ENCODE peak calls at places on chromosome 11, in eight cellular contexts. C is HCEC 1CT; E is caudate nucleus; Q is activated T-cell treated with anti-CD3 and anti-CD28 coated beads, Interleukin-2, amount 50 U/mL, for 4 hours; F is T follicular helper cell; M is AML-193; U is head of caudate nucleus; I is Kasumi-1. S is an unnamed sample.

GRCh38 chr11:10680956-10681487 is 12.5 kb downstream of the IRAG1 start:
- DNase-seq in C (no peak), M (no peak), U (no peak), Q (no peak), E (no peak), I (no peak), F (no peak), S (no peak)

GRCh38 chr11:69572233-69572860 is 68.6 kb upstream of the CCND1 start:
- DNase-seq in Q (no peak), E (no peak), C (no peak), U (no peak), I (no peak), F (no peak), M (no peak), S (no peak)

GRCh38 chr11:94767701-94768601 is at the start of gene AMOTL1:
- DNase-seq in C (peak; percentile 85), I (peak; percentile 90), U (peak; percentile 86), E (peak; percentile 75), Q (no peak), M (peak; percentile 87), F (no peak), S (peak; percentile 71)

GRCh38 chr11:126416542-126417090 is 61.1 kb downstream of the ST3GAL4 start:
- DNase-seq in U (peak; percentile 92), E (peak; percentile 76), Q (peak; percentile 55), C (peak; percentile 76), F (peak; percentile 21), M (no peak), I (no peak), S (peak; percentile 75)

GRCh38 chr11:73750238-73750637 is 10.6 kb downstream of the RAB6A start:
- DNase-seq in M (peak; percentile 22), U (no peak), F (no peak), I (peak; percentile 40), C (no peak), E (no peak), Q (no peak), S (no peak)

GRCh38 chr11:1516273-1517067 is 29.9 kb upstream of the MOB2 start:
- DNase-seq in M (no peak), E (no peak), C (no peak), F (no peak), I (no peak), Q (no peak), U (no peak), S (no peak)

GRCh38 chr11:9617960-9618359 is 44.5 kb downstream of the WEE1 start:
- DNase-seq in M (no peak), U (no peak), F (no peak), Q (no peak), E (no peak), I (no peak), C (peak; percentile 52), S (no peak)

GRCh38 chr11:47137476-47137875 is 39.2 kb downstream of the ARFGAP2 start:
- DNase-seq in C (no peak), I (no peak), U (no peak), M (no peak), Q (no peak), E (no peak), F (no peak), S (no peak)

GRCh38 chr11:129640671-129641070 is 175.0 kb upstream of the TMEM45B start:
- DNase-seq in U (no peak), Q (no peak), I (no peak), C (no peak), F (no peak), E (no peak), M (no peak), S (no peak)

GRCh38 chr11:57523419-57523818 is 7.1 kb downstream of the TIMM10 start:
- DNase-seq in C (no peak), E (no peak), M (no peak), U (no peak), I (no peak), F (no peak), Q (no peak), S (no peak)